ENCODE peak calls at places on chromosome 16, in five cellular contexts. O is EL; U is NCI-H2029; B is activated T-helper 9 cell treated with anti-CD3 and anti-CD28 coated beads, Interleukin-2, amount 50 U/mL, for 16 hours; A is naive thymus-derived CD8-positive, alpha-beta T cell. R is an unnamed sample.

GRCh38 chr16:71426069-71426879 is 15.6 kb downstream of the TLE7 start:
- DNase-seq in O (peak), B (no peak), U (no peak), A (no peak), R (no peak)

GRCh38 chr16:75758215-75758614 is 31.9 kb upstream of the CPHXL start:
- DNase-seq in A (no peak), O (peak), B (no peak), U (no peak), R (no peak)

GRCh38 chr16:265711-266110 is 10.0 kb downstream of the RGS11 start:
- DNase-seq in B (no peak), O (no peak), A (no peak), U (no peak), R (no peak)

GRCh38 chr16:46743232-46743719 is 4.9 kb downstream of the MYLK3 start:
- DNase-seq in O (peak), U (no peak), B (no peak), A (no peak), R (no peak)

GRCh38 chr16:10003486-10003885 is 178.7 kb downstream of the GRIN2A start:
- DNase-seq in B (no peak), A (no peak), U (no peak), O (no peak), R (no peak)

GRCh38 chr16:75997606-75998005 is 271.3 kb upstream of the CPHXL start:
- DNase-seq in O (no peak), B (no peak), A (no peak), U (no peak), R (no peak)

GRCh38 chr16:26963109-26963508 is 103.6 kb upstream of the C16orf82 start:
- DNase-seq in U (no peak), A (no peak), O (peak), B (no peak), R (no peak)

GRCh38 chr16:57260294-57260929 is 15.4 kb downstream of the ARL2BP start:
- DNase-seq in B (no peak), O (peak), U (no peak), A (peak), R (no peak)

GRCh38 chr16:55294129-55294528 is 29.9 kb upstream of the IRX6 start:
- DNase-seq in B (no peak), U (no peak), O (no peak), A (no peak), R (no peak)

GRCh38 chr16:19717319-19717718 is 708 bp downstream of the KNOP1 start:
- DNase-seq in A (no peak), U (no peak), B (no peak), O (peak), R (no peak)

GRCh38 chr16:72972878-72973571 is 74.9 kb downstream of the ZFHX3 start:
- DNase-seq in U (no peak), O (no peak), A (no peak), B (no peak), R (no peak)